ENCODE peak calls at places on chromosomes 5 and 9, in six cellular contexts. U is body of pancreas, O is ovary, B is HCT116, A is IMR-90, H is thyroid gland. P is an unnamed sample.

GRCh38 chr9:129436751-129437625 is 183.9 kb downstream of the C9orf50 start:
- DNase-seq in H (peak; percentile 85), O (peak; percentile 87), A (peak; percentile 57), B (no peak), U (peak; percentile 80), P (no peak)

GRCh38 chr5:14871084-14871572 is 450 bp downstream of the ANKH start:
- DNase-seq in U (peak; percentile 38), B (no peak), H (peak; percentile 52), A (no peak), O (peak; percentile 35), P (peak; percentile 39)

GRCh38 chr5:61082516-61083280 is 79.6 kb downstream of the SMIM15 start:
- DNase-seq in A (peak; percentile 39), H (no peak), B (no peak), O (no peak), U (no peak), P (no peak)

GRCh38 chr5:135830384-135831275 is 3.8 kb upstream of the SLC25A48 start:
- DNase-seq in U (no peak), O (no peak), B (no peak), A (no peak), H (no peak), P (no peak)

GRCh38 chr5:71586052-71586940 is 844 bp upstream of the MCCC2 start:
- DNase-seq in A (peak; percentile 11), U (no peak), B (no peak), H (no peak), O (peak; percentile 22), P (no peak)

GRCh38 chr5:131758520-131758900 is 38.3 kb downstream of the FNIP1 start:
- DNase-seq in H (no peak), B (no peak), U (no peak), A (peak; percentile 57), O (no peak), P (no peak)

GRCh38 chr5:146662229-146662628 is 146.2 kb upstream of the GPR151 start:
- DNase-seq in A (no peak), O (no peak), H (no peak), U (peak; percentile 15), B (peak; percentile 3), P (no peak)

GRCh38 chr9:128870128-128870940 is 11.4 kb downstream of the KYAT1 start:
- DNase-seq in O (no peak), U (no peak), H (no peak), A (no peak), B (no peak), P (no peak)

GRCh38 chr5:72434056-72434780 is 73.0 kb downstream of the ZNF366 start:
- DNase-seq in U (no peak), H (peak; percentile 37), A (no peak), B (no peak), O (no peak), P (no peak)

GRCh38 chr5:124043456-124043855 is 531.5 kb downstream of the CSNK1G3 start:
- DNase-seq in H (no peak), B (peak; percentile 28), A (no peak), O (no peak), U (no peak), P (no peak)

GRCh38 chr5:36158144-36158543 is 6.2 kb downstream of the SKP2 start:
- DNase-seq in B (no peak), A (peak; percentile 7), O (no peak), U (no peak), H (no peak), P (no peak)

GRCh38 chr5:176818391-176819098 is 8.2 kb downstream of the UNC5A start:
- DNase-seq in O (no peak), B (peak; percentile 40), U (no peak), H (no peak), A (no peak), P (no peak)

GRCh38 chr5:159038907-159039306 is 60.8 kb downstream of the EBF1 start:
- DNase-seq in O (no peak), U (no peak), H (no peak), B (no peak), A (peak; percentile 90), P (no peak)

GRCh38 chr9:112780637-112781036 is 30.1 kb downstream of the SNX30 start:
- DNase-seq in O (no peak), H (no peak), U (no peak), A (no peak), B (no peak), P (no peak)

GRCh38 chr5:158979749-158980521 is 119.8 kb downstream of the EBF1 start:
- DNase-seq in A (peak; percentile 29), H (peak; percentile 46), U (peak; percentile 41), B (no peak), O (peak; percentile 69), P (peak; percentile 45)

GRCh38 chr5:13866792-13867191 is 77.7 kb downstream of the DNAH5 start:
- DNase-seq in B (no peak), O (no peak), H (no peak), U (no peak), A (peak; percentile 41), P (no peak)

GRCh38 chr5:133744030-133744645 is 131.8 kb upstream of the FSTL4 start:
- DNase-seq in O (no peak), H (no peak), U (no peak), A (no peak), B (no peak), P (no peak)

GRCh38 chr9:120368799-120369198 is 211.2 kb downstream of the CDK5RAP2 start:
- DNase-seq in H (no peak), A (no peak), U (no peak), B (no peak), O (no peak), P (no peak)

GRCh38 chr9:132062768-132063167 is 16.9 kb downstream of the MED27 start:
- DNase-seq in B (no peak), A (no peak), O (no peak), U (no peak), H (no peak), P (no peak)

GRCh38 chr5:138243794-138244193 is 30.6 kb downstream of the GFRA3 start:
- DNase-seq in B (no peak), A (no peak), H (no peak), O (no peak), U (no peak), P (no peak)

GRCh38 chr9:72315510-72316287 is 49.3 kb downstream of the ZFAND5 start:
- DNase-seq in H (peak; percentile 81), B (no peak), O (peak; percentile 25), U (peak; percentile 37), A (peak; percentile 16), P (peak; percentile 88)

GRCh38 chr5:110590187-110590586 is 136.3 kb downstream of the TMEM232 start:
- DNase-seq in A (peak; percentile 10), H (no peak), O (no peak), B (peak; percentile 2), U (no peak), P (no peak)

GRCh38 chr9:136194540-136194939 is 10.4 kb downstream of the LHX3 start:
- DNase-seq in A (no peak), U (no peak), O (no peak), H (no peak), B (no peak), P (no peak)

GRCh38 chr5:139885857-139886208 is 90.2 kb downstream of the PSD2 start:
- DNase-seq in U (no peak), A (no peak), H (no peak), O (no peak), B (no peak), P (no peak)

GRCh38 chr9:129033216-129033615 is 3.2 kb upstream of the MIGA2 start:
- DNase-seq in H (no peak), U (no peak), B (no peak), A (no peak), O (no peak), P (no peak)

GRCh38 chr5:41270423-41271251 is 57.3 kb upstream of the C6 start:
- DNase-seq in A (peak; percentile 76), O (peak; percentile 76), H (peak; percentile 6), U (peak; percentile 60), B (peak; percentile 33), P (no peak)

GRCh38 chr5:144298658-144299057 is 128.0 kb downstream of the KCTD16 start:
- DNase-seq in B (no peak), A (no peak), H (no peak), U (no peak), O (no peak), P (no peak)
- H3K27ac ChIP-seq in B (no peak overlapping the region), A (no peak overlapping the region), H (no peak overlapping the region), U (no peak overlapping the region), O (no peak overlapping the region), P (no peak overlapping the region)

GRCh38 chr5:75336625-75337336 is at the start of gene HMGCR:
- DNase-seq in A (peak; percentile 100), H (peak; percentile 100), B (peak; percentile 99), U (peak; percentile 98), O (peak; percentile 98), P (peak; percentile 99)
- TF ChIP-seq POLR2A in A (peak; percentile 92), H (peak; percentile 41), B (peak; percentile 59), U (peak; percentile 88), O (peak; percentile 47), P (peak; percentile 67)

DNA sequence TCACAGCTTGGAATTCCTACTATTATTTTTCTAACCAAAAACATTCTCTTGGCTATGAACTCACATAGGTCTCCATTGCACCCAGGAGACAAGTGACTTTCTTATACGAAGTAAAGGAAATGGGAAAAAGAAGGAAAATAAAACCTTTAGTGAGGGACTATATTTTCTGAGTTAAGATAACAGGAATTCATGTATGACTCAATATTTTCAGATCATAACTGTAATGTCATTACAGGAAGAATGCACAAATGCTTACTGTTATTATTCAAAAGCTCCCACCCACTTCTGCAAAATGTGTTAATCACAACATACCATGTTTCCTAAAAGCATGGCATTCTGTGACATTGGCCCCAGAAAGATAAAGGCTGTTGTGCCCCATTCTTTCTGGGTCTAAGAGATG is 77.2 kb downstream of the ABCA1 start:
- DNase-seq in U (no peak), O (no peak), A (peak; percentile 36), B (no peak), H (no peak), P (no peak)
- H3K27ac ChIP-seq in U (no peak overlapping the region), O (no peak overlapping the region), A (no peak overlapping the region), B (no peak overlapping the region), H (no peak overlapping the region), P (peak overlapping the region; percentile 1)

GRCh38 chr5:65624025-65624569 is at the start of gene TRIM23:
- DNase-seq in B (peak; percentile 83), U (peak; percentile 90), H (peak; percentile 93), A (peak; percentile 91), O (peak; percentile 90), P (peak; percentile 87)
- TF ChIP-seq POLR2A in B (peak; percentile 37), U (peak; percentile 50), H (no peak), A (peak; percentile 2), O (peak; percentile 38), P (no peak)

DNA sequence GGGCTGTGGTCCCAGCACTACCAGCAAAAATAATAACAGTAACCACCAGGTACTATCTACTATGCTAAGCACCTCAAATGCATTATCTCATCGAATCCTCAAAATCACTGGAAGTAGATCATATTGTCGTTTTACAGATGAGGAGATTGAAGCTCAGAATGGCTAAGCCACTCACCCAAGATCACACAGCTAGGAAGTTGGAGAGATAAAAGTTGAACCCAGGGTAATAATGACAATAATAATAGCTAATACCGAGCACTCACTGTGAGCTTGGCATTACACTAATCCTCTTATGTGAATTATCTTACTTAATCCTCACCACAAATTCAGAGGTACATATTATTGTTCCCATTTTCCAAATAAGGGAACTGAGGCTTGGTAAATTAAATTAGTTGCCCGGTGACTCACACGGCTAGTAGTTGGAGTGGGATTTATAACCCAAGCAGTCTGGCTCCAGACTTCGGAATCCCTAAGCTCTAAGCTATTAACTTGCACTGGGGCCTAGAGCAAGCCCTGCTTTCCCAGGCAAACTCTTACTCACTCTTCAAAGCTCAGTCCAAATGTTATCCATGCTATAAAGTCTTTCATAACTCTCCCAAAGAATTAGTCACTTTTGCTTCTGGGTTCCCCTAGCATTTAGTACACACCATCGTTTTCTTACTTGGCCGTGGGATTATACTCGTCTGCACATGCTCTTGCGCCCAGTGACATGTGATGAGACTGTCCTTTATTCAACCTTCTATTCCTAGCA is 3.8 kb downstream of the ARSI start:
- DNase-seq in A (peak; percentile 99), B (no peak), H (no peak), O (no peak), U (no peak), P (no peak)
- H3K27ac ChIP-seq in A (peak overlapping the region; percentile 64), B (no peak overlapping the region), H (no peak overlapping the region), O (no peak overlapping the region), U (no peak overlapping the region), P (no peak overlapping the region)

GRCh38 chr9:124015091-124015660 is 3.6 kb downstream of the LHX2 start:
- DNase-seq in H (no peak), B (no peak), U (no peak), A (no peak), O (no peak), P (no peak)
- TF ChIP-seq POLR2A in H (no peak), B (no peak), U (no peak), A (no peak), O (no peak), P (no peak)

P was measured in gastrocnemius medialis.